ENCODE peak calls at places on chromosomes 1 and 21, in seven cellular contexts. Z is psoas muscle; N is effector memory CD4-positive, alpha-beta T cell; M is stomach; X is Panc1; A is tibial artery; G is colonic mucosa. U is an unnamed sample. For H3K4me1, the result is how much of the 10 kb centered on the place peaks cover.

GRCh38 chr1:32241011-32241763 is 5.8 kb upstream of the FAM167B start:
- DNase-seq in M (peak), A (peak), X (no peak), G (peak), Z (peak), N (no peak), U (peak)

GRCh38 chr1:101079341-101079740 is 53.8 kb upstream of the DPH5 start:
- DNase-seq in Z (no peak), G (no peak), X (no peak), M (no peak), N (no peak), A (no peak), U (no peak)

GRCh38 chr1:210250665-210250997 is 18.0 kb downstream of the SERTAD4 start:
- DNase-seq in A (peak), M (peak), G (peak), X (no peak), N (no peak), Z (no peak), U (peak)

GRCh38 chr1:166980818-166981217 is 5.5 kb upstream of the ILDR2 start:
- DNase-seq in Z (no peak), M (no peak), X (no peak), G (no peak), N (no peak), A (no peak), U (no peak)

GRCh38 chr1:158334601-158335292 is 3.4 kb upstream of the CD1B start:
- DNase-seq in A (no peak), N (no peak), X (no peak), G (no peak), M (no peak), Z (no peak), U (no peak)

GRCh38 chr21:45822429-45823099 is 159.0 kb upstream of the COL6A1 start:
- DNase-seq in A (no peak), G (no peak), Z (no peak), X (no peak), N (no peak), M (no peak), U (no peak)

GRCh38 chr1:244196890-244197289 is 145.8 kb downstream of the ZBTB18 start:
- DNase-seq in N (no peak), G (no peak), X (no peak), Z (no peak), A (no peak), M (no peak), U (no peak)

GRCh38 chr1:7847599-7847998 is 5.3 kb downstream of the UTS2 start:
- DNase-seq in N (no peak), X (no peak), G (no peak), A (no peak), M (no peak), Z (no peak), U (no peak)

GRCh38 chr1:217892750-217893149 is 261.6 kb downstream of the SPATA17 start:
- DNase-seq in A (no peak), X (no peak), N (no peak), Z (no peak), G (no peak), M (no peak), U (no peak)

GRCh38 chr1:165680303-165680702 is 18.1 kb downstream of the ALDH9A1 start:
- DNase-seq in M (peak), Z (peak), A (no peak), G (no peak), X (no peak), N (no peak), U (no peak)

GRCh38 chr1:14980801-14981200 is 172.7 kb upstream of the TMEM51 start:
- DNase-seq in G (no peak), N (no peak), Z (no peak), X (no peak), A (no peak), M (no peak), U (no peak)

GRCh38 chr1:59393211-59394180 is 96.6 kb downstream of the FGGY start:
- DNase-seq in G (peak), A (peak), Z (peak), M (peak), N (no peak), X (no peak), U (no peak)

GRCh38 chr1:220135755-220136154 is 41.8 kb downstream of the IARS2 start:
- DNase-seq in G (no peak), M (no peak), N (no peak), X (no peak), Z (no peak), A (no peak), U (no peak)

GRCh38 chr1:168610111-168610510 is 33.7 kb downstream of the XCL1 start:
- DNase-seq in G (no peak), Z (no peak), X (no peak), N (no peak), M (no peak), A (no peak), U (no peak)

GRCh38 chr1:52556641-52557360 is 3.9 kb upstream of the TUT4 start:
- DNase-seq in M (no peak), X (no peak), G (no peak), Z (no peak), N (no peak), A (no peak), U (no peak)

GRCh38 chr1:16232316-16232710 is 4.7 kb downstream of the CPLANE2 start:
- DNase-seq in M (no peak), N (no peak), X (no peak), A (no peak), Z (no peak), G (no peak), U (no peak)

GRCh38 chr1:33346921-33347649 is 26.2 kb upstream of the A3GALT2 start:
- DNase-seq in M (peak), N (no peak), Z (peak), G (peak), X (peak), A (peak), U (peak)

GRCh38 chr1:39490596-39491145 is 765 bp upstream of the BMP8A start:
- DNase-seq in N (peak), Z (no peak), X (no peak), A (no peak), G (peak), M (no peak), U (peak)

GRCh38 chr1:31412732-31413404 is at the start of gene SERINC2:
- DNase-seq in X (no peak), Z (no peak), A (no peak), N (no peak), M (peak), G (peak), U (peak)

GRCh38 chr1:26015358-26015757 is 6.2 kb upstream of the EXTL1 start:
- DNase-seq in X (no peak), N (no peak), M (no peak), Z (no peak), A (peak), G (no peak), U (no peak)

GRCh38 chr1:157377216-157377821 is 175.0 kb downstream of the FCRL5 start:
- DNase-seq in G (peak), N (no peak), X (no peak), M (peak), A (no peak), Z (no peak), U (peak)

GRCh38 chr21:37574316-37574715 is 207.7 kb downstream of the DYRK1A start:
- DNase-seq in G (no peak), X (no peak), A (no peak), Z (no peak), N (no peak), M (no peak), U (no peak)

DNA sequence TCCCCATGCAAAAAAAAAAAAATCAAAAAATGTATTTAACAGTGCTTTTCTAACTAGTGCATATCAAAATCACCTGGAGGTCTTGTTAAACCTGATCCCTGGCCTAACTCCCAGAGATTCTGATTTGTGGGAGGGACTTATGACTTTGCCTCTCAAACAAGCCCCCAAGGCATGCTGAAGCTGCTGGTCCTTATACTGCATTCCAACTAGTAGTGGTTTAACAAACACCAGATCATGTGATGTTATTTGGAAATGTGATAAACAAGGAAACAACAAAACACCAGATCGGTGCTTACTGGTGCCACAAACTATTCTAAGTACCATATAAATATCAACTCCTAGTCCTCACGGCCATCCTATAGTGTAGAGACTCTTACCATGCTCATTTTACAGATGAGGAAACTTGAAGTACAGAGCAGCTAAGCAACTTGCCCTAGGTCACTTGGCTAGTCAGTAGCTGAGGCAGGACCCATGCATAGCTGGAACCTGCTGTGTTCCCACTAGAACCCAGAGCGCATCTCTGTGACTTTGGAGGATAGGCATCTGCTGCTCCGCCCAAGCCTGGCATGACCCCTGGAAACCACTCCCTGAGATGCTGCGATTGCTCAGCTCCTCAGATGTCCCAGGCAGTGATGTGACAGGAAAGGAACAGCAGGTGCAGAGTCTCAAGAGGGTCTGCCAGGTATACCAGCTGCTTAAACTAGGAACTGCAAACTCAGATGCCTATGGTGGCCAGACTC is 38.1 kb downstream of the SOX13 start:
- DNase-seq in A (no peak), G (no peak), N (no peak), Z (no peak), M (no peak), X (no peak), U (no peak)
- H3K4me1 ChIP-seq in A (under half), G (under half), N (under half), Z (under half), M (half or more), X (under half), U (under half)

DNA sequence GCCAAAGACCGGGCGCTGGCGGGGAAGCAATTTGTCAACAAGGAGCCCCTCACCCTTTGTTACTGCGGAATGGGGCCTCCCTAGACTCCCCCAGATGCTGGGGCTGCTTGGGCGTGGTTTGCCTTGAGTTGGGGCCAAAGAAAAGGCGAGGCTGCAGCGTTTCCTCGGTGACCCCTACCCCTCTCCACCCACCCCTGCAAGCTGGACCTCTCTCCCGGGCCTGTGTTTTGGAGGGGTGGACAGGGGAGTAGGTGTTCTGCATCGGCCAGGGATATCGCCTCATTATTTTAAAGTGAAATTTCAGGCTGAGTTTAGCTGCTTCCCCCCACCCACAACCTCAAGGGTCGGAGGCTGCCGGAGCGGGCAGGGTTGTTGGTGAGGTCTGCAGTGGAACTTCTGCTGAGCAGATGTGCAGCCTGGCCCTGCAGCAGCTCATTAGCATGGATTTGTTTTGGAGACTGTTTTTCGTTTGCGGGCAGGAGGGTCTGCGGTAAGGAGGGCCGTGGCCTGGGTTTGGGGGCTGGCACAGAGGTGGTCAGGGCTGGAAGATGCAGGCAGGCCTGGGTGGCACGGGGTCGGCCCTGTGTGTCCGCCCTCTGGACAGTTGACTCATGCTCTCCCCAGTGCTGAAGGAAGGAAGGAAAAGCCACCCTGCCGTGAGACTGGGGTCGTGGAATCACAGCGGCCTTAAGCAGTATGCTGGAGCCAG is 1.6 kb downstream of the NBL1 start:
- DNase-seq in M (no peak), N (no peak), Z (no peak), G (peak), X (no peak), A (no peak), U (peak)
- H3K4me1 ChIP-seq in M (half or more), N (under half), Z (under half), G (under half), X (under half), A (half or more), U (under half)

GRCh38 chr1:22093513-22093912 is 41.0 kb downstream of the CDC42 start:
- DNase-seq in A (no peak), G (no peak), X (no peak), N (no peak), Z (no peak), M (no peak), U (no peak)

GRCh38 chr1:22089787-22090186 is 37.3 kb downstream of the CDC42 start:
- DNase-seq in M (no peak), Z (no peak), G (no peak), N (no peak), A (no peak), X (no peak), U (no peak)

DNA sequence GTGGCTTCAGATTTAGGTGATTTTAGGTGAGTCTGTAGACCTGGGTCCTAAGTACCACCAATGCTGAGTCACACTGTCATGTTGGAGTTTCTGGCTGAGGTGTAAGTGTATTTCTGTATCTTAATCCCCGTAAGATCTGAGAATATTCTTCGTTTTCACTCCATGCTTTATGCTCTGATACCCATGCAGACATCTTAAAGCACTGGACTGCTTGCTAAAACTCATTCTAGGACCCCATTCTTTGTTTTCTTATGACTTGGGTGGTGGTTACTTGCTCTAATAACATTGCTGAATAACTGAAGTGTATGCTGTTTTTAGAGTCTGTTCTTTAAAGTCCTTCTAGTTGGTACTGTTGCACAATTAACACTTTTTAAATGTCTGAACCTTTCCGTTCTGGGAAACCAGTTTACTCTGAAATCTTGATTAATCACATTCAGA is 36.6 kb downstream of the CDC42 start:
- DNase-seq in N (no peak), X (no peak), G (no peak), Z (no peak), M (no peak), A (no peak), U (no peak)
- H3K4me1 ChIP-seq in N (under half), X (under half), G (under half), Z (under half), M (half or more), A (half or more), U (under half)

DNA sequence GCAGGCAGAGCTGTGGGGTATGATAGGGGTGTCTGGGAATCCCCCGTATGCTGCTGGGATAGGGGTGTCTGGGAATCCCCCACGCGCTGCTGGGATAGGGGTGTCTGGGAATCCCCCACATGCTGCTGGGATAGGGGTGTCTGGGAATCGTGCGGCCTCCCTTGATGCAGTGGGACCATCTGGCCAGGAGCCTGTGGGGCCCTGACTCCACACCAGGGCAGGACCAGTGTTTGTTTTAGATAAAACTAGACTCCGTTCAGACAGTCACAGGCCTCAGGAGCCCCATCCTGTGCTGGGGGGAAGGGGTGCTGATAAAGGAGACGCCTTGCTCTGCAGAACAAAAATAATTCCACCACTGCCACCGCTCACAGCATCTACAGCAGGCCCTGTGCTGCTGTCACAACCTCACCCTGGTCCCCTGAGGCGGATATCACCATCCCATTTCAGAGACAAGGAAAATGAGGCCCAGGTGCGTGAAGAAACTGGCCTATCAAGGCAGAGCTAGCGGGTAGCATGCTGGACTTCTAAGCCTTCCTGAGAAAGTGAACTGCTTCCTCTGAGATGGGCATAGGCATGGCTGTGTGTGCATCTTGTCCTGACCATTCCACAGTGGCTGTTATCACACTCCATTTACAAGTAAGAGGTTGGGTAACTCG is 24.0 kb downstream of the ECE1 start:
- DNase-seq in M (no peak), A (no peak), N (no peak), X (no peak), G (no peak), Z (peak), U (no peak)
- H3K4me1 ChIP-seq in M (half or more), A (half or more), N (under half), X (under half), G (under half), Z (under half), U (under half)

GRCh38 chr1:71252900-71253299 is 172.1 kb upstream of the ZRANB2 start:
- DNase-seq in X (no peak), Z (no peak), G (no peak), M (no peak), N (no peak), A (no peak), U (no peak)
- H3K4me1 ChIP-seq in X (under half), Z (under half), G (under half), M (under half), N (under half), A (under half), U (under half)

DNA sequence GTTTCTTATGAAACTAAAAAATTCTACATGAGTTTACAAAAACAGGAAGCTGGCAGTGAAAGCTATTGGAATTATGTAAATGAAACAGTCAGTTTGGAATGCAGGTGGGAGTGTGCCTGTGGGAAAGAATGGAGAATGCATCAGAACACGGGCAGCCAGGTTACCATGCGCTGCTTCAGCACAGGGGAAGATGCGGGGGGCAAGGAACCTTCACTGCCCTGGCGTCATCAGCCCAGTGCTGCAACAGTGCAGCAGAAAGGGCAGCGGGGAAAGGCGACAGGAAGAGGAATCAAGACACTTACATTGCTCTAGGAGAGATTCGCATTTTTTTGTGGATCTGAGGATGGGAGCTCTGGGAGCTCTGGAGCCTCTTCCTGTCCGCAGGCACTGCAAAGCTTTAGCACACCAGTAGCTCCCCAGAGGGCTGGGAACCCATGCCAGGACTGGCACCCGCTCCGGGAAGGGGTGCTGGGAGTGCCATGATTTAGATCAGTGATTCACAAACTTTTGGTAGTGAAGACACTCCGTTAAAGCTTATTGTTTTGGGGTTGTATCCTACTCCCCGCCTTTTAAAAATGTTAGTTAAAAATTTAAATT is 64.1 kb upstream of the WDR26 start:
- DNase-seq in Z (no peak), N (no peak), G (no peak), X (peak), A (no peak), M (no peak), U (no peak)
- H3K4me1 ChIP-seq in Z (under half), N (under half), G (under half), X (under half), A (under half), M (under half), U (under half)

GRCh38 chr1:13764933-13765332 is 64.9 kb downstream of the PRDM2 start:
- DNase-seq in X (no peak), Z (no peak), M (no peak), A (no peak), G (no peak), N (no peak), U (no peak)
- H3K4me1 ChIP-seq in X (under half), Z (half or more), M (half or more), A (half or more), G (under half), N (under half), U (under half)

GRCh38 chr1:77834771-77835334 is 53.6 kb upstream of the NEXN start:
- DNase-seq in Z (no peak), N (no peak), G (peak), A (peak), M (no peak), X (peak), U (peak)
- H3K4me1 ChIP-seq in Z (half or more), N (under half), G (under half), A (half or more), M (half or more), X (under half), U (under half)

DNA sequence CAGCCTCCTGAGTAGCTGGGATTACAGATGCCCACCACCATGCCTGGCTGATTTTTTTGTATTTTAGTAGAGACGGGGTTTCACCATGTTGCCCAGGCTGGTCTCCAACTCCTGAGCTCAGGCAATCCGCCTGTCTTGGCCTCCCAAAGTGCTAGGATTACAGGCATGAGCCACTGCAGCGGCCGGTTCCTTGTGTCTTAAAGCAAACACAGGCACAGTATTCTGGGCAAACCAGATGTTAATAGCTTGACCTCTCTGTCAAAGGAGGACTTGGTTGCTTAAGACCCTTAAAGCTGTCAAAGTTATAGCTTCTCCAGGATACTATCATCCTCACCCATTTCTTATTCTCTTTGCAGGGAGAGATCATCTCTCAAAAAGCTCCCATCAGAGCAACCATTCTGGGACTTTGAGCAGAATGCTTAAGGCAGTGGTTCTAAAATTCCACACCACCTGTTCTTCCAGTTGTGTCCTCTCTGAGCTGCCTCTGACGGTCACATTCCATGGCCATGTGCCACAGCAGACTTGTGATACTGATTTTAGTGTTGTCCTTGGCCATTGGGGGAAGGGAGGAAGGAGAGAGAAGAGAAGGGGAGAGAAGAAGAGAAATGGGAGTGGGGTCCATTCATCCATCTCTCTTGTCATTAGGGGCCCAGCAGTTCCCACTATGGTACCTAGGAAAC is 81.8 kb downstream of the PBX1 start:
- DNase-seq in N (no peak), A (no peak), M (peak), Z (peak), G (no peak), X (no peak), U (no peak)
- H3K4me1 ChIP-seq in N (under half), A (half or more), M (half or more), Z (half or more), G (under half), X (under half), U (under half)

U was measured in small intestine.